ENCODE peak calls at places on chromosomes 1 and 21, in nine cellular contexts. K, T, N, P, M, L, U, X and B are unnamed samples.

GRCh38 chr1:88111806-88112205 is 572.3 kb upstream of the PKN2 start:
- DNase-seq in K (no peak), T (no peak), N (no peak), P (no peak), M (no peak), L (no peak), U (no peak), X (no peak), B (no peak)

GRCh38 chr1:70224954-70225353 is 3.8 kb downstream of the SRSF11 start:
- DNase-seq in K (no peak), T (no peak), N (no peak), P (no peak), M (no peak), L (no peak), U (no peak), X (no peak), B (no peak)

GRCh38 chr1:43975249-43975961 is 645 bp downstream of the ATP6V0B start:
- DNase-seq in K (peak; percentile 53), T (no peak), N (peak; percentile 42), P (peak; percentile 59), M (no peak), L (no peak), U (no peak), X (peak; percentile 25), B (peak; percentile 85)

GRCh38 chr1:73472810-73473209 is 725.2 kb downstream of the LRRIQ3 start:
- DNase-seq in K (no peak), T (no peak), N (no peak), P (peak; percentile 14), M (no peak), L (no peak), U (no peak), X (no peak), B (no peak)

GRCh38 chr1:207129053-207129452 is 25.0 kb downstream of the C4BPA start:
- DNase-seq in K (no peak), T (no peak), N (no peak), P (no peak), M (no peak), L (no peak), U (no peak), X (no peak), B (no peak)

GRCh38 chr1:53896673-53897229 is 2.8 kb downstream of the DIO1 start:
- DNase-seq in K (no peak), T (peak; percentile 43), N (peak; percentile 73), P (no peak), M (peak; percentile 87), L (no peak), U (peak; percentile 93), X (peak; percentile 69), B (no peak)

GRCh38 chr21:43639470-43640178 is 19.7 kb downstream of the HSF2BP start:
- DNase-seq in K (no peak), T (no peak), N (peak; percentile 50), P (no peak), M (peak; percentile 88), L (no peak), U (peak; percentile 87), X (peak; percentile 94), B (no peak)

GRCh38 chr1:21594935-21595897 is 73.9 kb downstream of the RAP1GAP start:
- DNase-seq in K (no peak), T (no peak), N (peak; percentile 75), P (peak; percentile 77), M (peak; percentile 36), L (no peak), U (peak; percentile 55), X (peak; percentile 56), B (no peak)

GRCh38 chr1:234621657-234622335 is 11.8 kb upstream of the IRF2BP2 start:
- DNase-seq in K (no peak), T (no peak), N (peak; percentile 68), P (no peak), M (peak; percentile 71), L (no peak), U (peak; percentile 90), X (peak; percentile 77), B (no peak)

GRCh38 chr1:51519857-51520699 is 1.0 kb upstream of the EPS15 start:
- DNase-seq in K (no peak), T (no peak), N (peak; percentile 76), P (no peak), M (peak; percentile 86), L (no peak), U (peak; percentile 91), X (peak; percentile 73), B (no peak)

GRCh38 chr1:26744075-26744958 is 43.4 kb upstream of the PIGV start:
- DNase-seq in K (peak; percentile 70), T (peak; percentile 67), N (peak; percentile 94), P (peak; percentile 96), M (peak; percentile 94), L (no peak), U (peak; percentile 92), X (peak; percentile 95), B (no peak)

GRCh38 chr1:27600500-27601175 is 3.3 kb downstream of the AHDC1 start:
- DNase-seq in K (no peak), T (peak; percentile 44), N (no peak), P (peak; percentile 40), M (peak; percentile 45), L (no peak), U (no peak), X (peak; percentile 58), B (no peak)

GRCh38 chr21:37204580-37204979 is 62.6 kb downstream of the VPS26C start:
- DNase-seq in K (no peak), T (no peak), N (peak; percentile 15), P (no peak), M (peak; percentile 62), L (no peak), U (peak; percentile 9), X (peak; percentile 24), B (no peak)

GRCh38 chr1:162193815-162194214 is 124.3 kb downstream of the NOS1AP start:
- DNase-seq in K (no peak), T (no peak), N (no peak), P (no peak), M (no peak), L (no peak), U (no peak), X (no peak), B (no peak)

GRCh38 chr1:59230622-59231021 is 66.3 kb upstream of the FGGY start:
- DNase-seq in K (no peak), T (no peak), N (no peak), P (no peak), M (no peak), L (no peak), U (no peak), X (no peak), B (no peak)